ENCODE peak calls at places on chromosomes 1 and 21, in ten cellular contexts. P, R, U, B, H, W, K, I, N and Y are unnamed samples.

GRCh38 chr1:63969461-63969893 is 195.7 kb downstream of the ROR1 start:
- DNase-seq in P (no peak), U (no peak), B (peak; percentile 27), I (no peak), W (no peak), K (no peak), H (peak; percentile 60), N (no peak), R (no peak), Y (no peak)

GRCh38 chr1:8818325-8818775 is 910 bp upstream of the RERE start:
- DNase-seq in B (no peak), I (peak; percentile 66), P (no peak), H (peak; percentile 93), W (no peak), N (peak; percentile 33), K (no peak), R (no peak), U (peak; percentile 52), Y (no peak)

GRCh38 chr1:80892452-80892995 is 908.2 kb upstream of the ADGRL2 start:
- DNase-seq in H (no peak), K (no peak), R (no peak), P (no peak), U (no peak), W (no peak), N (no peak), B (peak; percentile 74), I (no peak), Y (no peak)

GRCh38 chr1:32605711-32606424 is 44.5 kb downstream of the ZBTB8OS start:
- DNase-seq in R (no peak), U (no peak), B (no peak), K (no peak), N (no peak), W (no peak), P (no peak), I (no peak), H (no peak), Y (no peak)

GRCh38 chr1:167630568-167631385 is 745 bp downstream of the RCSD1 start:
- DNase-seq in K (no peak), R (no peak), B (peak; percentile 90), H (no peak), P (peak; percentile 52), U (no peak), W (no peak), N (no peak), I (no peak), Y (no peak)

GRCh38 chr21:45640888-45641479 is 2.5 kb upstream of the PCBP3 start:
- DNase-seq in K (no peak), R (no peak), H (peak; percentile 19), B (no peak), I (no peak), P (no peak), W (peak; percentile 53), N (peak; percentile 88), U (no peak), Y (no peak)

GRCh38 chr1:61170328-61171238 is 88.2 kb downstream of the NFIA start:
- DNase-seq in U (no peak), K (no peak), I (no peak), B (no peak), P (no peak), W (no peak), H (peak; percentile 62), N (no peak), R (no peak), Y (no peak)

GRCh38 chr1:17665950-17666720 is 89.0 kb upstream of the ACTL8 start:
- DNase-seq in U (no peak), H (peak; percentile 7), W (no peak), N (no peak), R (no peak), I (no peak), P (no peak), K (no peak), B (no peak), Y (no peak)

GRCh38 chr1:32897082-32898049 is 3.8 kb downstream of the TMEM54 start:
- DNase-seq in W (no peak), H (peak; percentile 84), U (peak; percentile 12), B (no peak), N (no peak), R (no peak), I (no peak), K (no peak), P (no peak), Y (no peak)

GRCh38 chr1:110645962-110646735 is 28.6 kb downstream of the KCNA3 start:
- DNase-seq in R (no peak), U (no peak), K (no peak), H (peak; percentile 61), W (no peak), N (no peak), P (no peak), I (no peak), B (no peak), Y (no peak)

GRCh38 chr1:146039844-146040194 is 18.3 kb upstream of the HJV start:
- DNase-seq in W (no peak), I (no peak), P (no peak), K (no peak), R (no peak), U (no peak), N (no peak), H (no peak), B (no peak), Y (no peak)

GRCh38 chr1:8162168-8162567 is 136.1 kb upstream of the ERRFI1 start:
- DNase-seq in B (no peak), N (no peak), U (no peak), I (no peak), P (no peak), W (no peak), R (no peak), K (no peak), H (no peak), Y (no peak)

GRCh38 chr1:214305164-214305751 is 24.3 kb downstream of the SMYD2 start:
- DNase-seq in U (no peak), B (no peak), H (no peak), R (no peak), W (no peak), N (no peak), I (no peak), P (no peak), K (no peak), Y (no peak)

GRCh38 chr1:214306270-214306669 is 25.3 kb downstream of the SMYD2 start:
- DNase-seq in B (no peak), I (no peak), N (no peak), P (no peak), H (no peak), U (no peak), W (no peak), R (no peak), K (no peak), Y (no peak)

GRCh38 chr1:214303106-214303505 is 22.1 kb downstream of the SMYD2 start:
- DNase-seq in I (no peak), P (no peak), K (no peak), N (no peak), U (no peak), R (no peak), H (no peak), B (no peak), W (no peak), Y (no peak)

DNA sequence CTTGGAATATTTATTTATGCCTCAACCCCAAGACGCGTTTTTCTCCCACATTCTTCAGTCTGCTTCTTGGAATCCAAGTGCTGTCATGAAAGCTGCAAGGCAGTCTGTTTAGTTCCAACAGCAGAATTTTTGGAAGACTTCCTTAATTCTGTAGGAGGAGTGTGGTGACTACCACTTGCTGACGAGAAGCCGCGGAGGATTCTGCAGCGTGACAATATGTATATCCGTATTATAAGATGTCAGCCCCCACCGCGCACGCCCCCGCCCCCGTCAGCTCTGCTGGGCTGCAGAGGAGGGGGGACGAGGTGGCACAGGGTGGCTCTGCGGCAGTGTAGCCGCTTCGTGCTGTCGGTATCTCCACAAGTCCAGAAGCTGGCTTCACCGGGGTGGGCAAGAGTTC is 22.6 kb downstream of the SMYD2 start:
- DNase-seq in W (no peak), P (no peak), B (no peak), I (no peak), R (no peak), N (no peak), K (no peak), H (no peak), U (no peak), Y (no peak)
- H3K4me3 ChIP-seq in W (no peak overlapping the region), P (no peak overlapping the region), B (no peak overlapping the region), I (peak overlapping the region; percentile 30), R (no peak overlapping the region), N (no peak overlapping the region), K (no peak overlapping the region), H (no peak overlapping the region), U (peak overlapping the region; percentile 37), Y (peak overlapping the region; percentile 41)

GRCh38 chr1:12167493-12168429 is 970 bp downstream of the TNFRSF1B start:
- DNase-seq in H (no peak), K (no peak), P (no peak), R (no peak), N (peak; percentile 33), W (no peak), I (no peak), U (no peak), B (peak; percentile 9), Y (no peak)

GRCh38 chr1:12168451-12169160 is 1.8 kb downstream of the TNFRSF1B start:
- DNase-seq in P (no peak), K (no peak), B (no peak), I (no peak), H (no peak), W (peak; percentile 45), R (no peak), U (no peak), N (no peak), Y (no peak)

GRCh38 chr1:12170263-12170671 is 3.5 kb downstream of the TNFRSF1B start:
- DNase-seq in R (no peak), U (no peak), H (no peak), W (no peak), N (no peak), I (no peak), P (no peak), K (no peak), B (no peak), Y (no peak)

GRCh38 chr1:12171206-12172041 is 4.6 kb downstream of the TNFRSF1B start:
- DNase-seq in I (no peak), U (no peak), B (no peak), K (no peak), R (no peak), H (no peak), W (no peak), P (peak; percentile 28), N (no peak), Y (no peak)

GRCh38 chr1:12169442-12170135 is 2.8 kb downstream of the TNFRSF1B start:
- DNase-seq in U (no peak), B (no peak), N (no peak), W (no peak), R (no peak), I (no peak), H (no peak), K (no peak), P (no peak), Y (no peak)
- H3K4me3 ChIP-seq in U (no peak overlapping the region), B (no peak overlapping the region), N (no peak overlapping the region), W (no peak overlapping the region), R (no peak overlapping the region), I (no peak overlapping the region), H (no peak overlapping the region), K (peak overlapping the region; percentile 92), P (no peak overlapping the region), Y (no peak overlapping the region)

GRCh38 chr1:230231739-230232075 is 164.7 kb downstream of the GALNT2 start:
- DNase-seq in U (peak; percentile 87), B (no peak), I (peak; percentile 82), R (peak; percentile 89), H (peak; percentile 59), W (peak; percentile 48), P (no peak), K (peak; percentile 91), N (no peak), Y (no peak)
- H3K4me3 ChIP-seq in U (peak overlapping the region; percentile 2), B (no peak overlapping the region), I (peak overlapping the region; percentile 34), R (peak overlapping the region; percentile 29), H (no peak overlapping the region), W (peak overlapping the region; percentile 16), P (no peak overlapping the region), K (peak overlapping the region; percentile 27), N (no peak overlapping the region), Y (no peak overlapping the region)

GRCh38 chr1:208909011-208909410 is 664.8 kb upstream of the PLXNA2 start:
- DNase-seq in I (no peak), U (no peak), N (no peak), K (no peak), W (no peak), R (no peak), P (no peak), H (no peak), B (no peak), Y (no peak)
- H3K4me3 ChIP-seq in I (no peak overlapping the region), U (no peak overlapping the region), N (no peak overlapping the region), K (no peak overlapping the region), W (no peak overlapping the region), R (no peak overlapping the region), P (no peak overlapping the region), H (no peak overlapping the region), B (no peak overlapping the region), Y (no peak overlapping the region)